ENCODE peak calls at places on chromosomes 6 and 20, in eight cellular contexts. X, U, Q, B, T, O, F and Z are unnamed samples.

GRCh38 chr20:63943007-63943807 is 13.0 kb downstream of the UCKL1 start:
- DNase-seq in X (no peak), U (no peak), Q (no peak), B (no peak), T (no peak), O (no peak), F (no peak), Z (no peak)

GRCh38 chr20:1418335-1418734 is 25.5 kb upstream of the FKBP1A start:
- DNase-seq in X (no peak), U (peak), Q (no peak), B (no peak), T (no peak), O (no peak), F (no peak), Z (peak)

GRCh38 chr20:49276895-49277785 is 717 bp downstream of the ZNFX1 start:
- DNase-seq in X (no peak), U (no peak), Q (peak), B (peak), T (no peak), O (no peak), F (no peak), Z (peak)

GRCh38 chr6:2038096-2038495 is 207.3 kb downstream of the GMDS start:
- DNase-seq in X (no peak), U (no peak), Q (no peak), B (peak), T (no peak), O (no peak), F (no peak), Z (no peak)

GRCh38 chr20:41110012-41110411 is 27.3 kb upstream of the PLCG1 start:
- DNase-seq in X (no peak), U (no peak), Q (no peak), B (no peak), T (no peak), O (no peak), F (no peak), Z (no peak)

GRCh38 chr6:13339863-13340635 is 11.7 kb upstream of the TBC1D7 start:
- DNase-seq in X (no peak), U (no peak), Q (no peak), B (no peak), T (no peak), O (no peak), F (no peak), Z (no peak)

GRCh38 chr6:137051790-137052472 is 7.2 kb upstream of the IL20RA start:
- DNase-seq in X (no peak), U (no peak), Q (no peak), B (no peak), T (no peak), O (no peak), F (no peak), Z (no peak)

GRCh38 chr6:143842902-143843688 is at the start of gene LTV1:
- DNase-seq in X (peak), U (peak), Q (peak), B (peak), T (peak), O (peak), F (peak), Z (peak)

GRCh38 chr6:106862858-106863257 is 111.7 kb downstream of the CD24 start:
- DNase-seq in X (no peak), U (no peak), Q (no peak), B (no peak), T (no peak), O (no peak), F (no peak), Z (no peak)